ENCODE peak calls at places on chromosome 4, in ten cellular contexts. P is stimulated activated effector memory CD8-positive, alpha-beta T cell treated with anti-CD3 and anti-CD28 coated beads, Interleukin-12 subunit alpha, Interleukin-12 subunit beta, amount 100 ng/mL, for 72 hours; D is activated T-cell treated with anti-CD3 and anti-CD28 coated beads for 1 hour; L is HT-29; U is Daoy; C is sciatic nerve; W is NCI-H2171 treated with DMSO at 0.1 percent for 48 hours; S is AG08395; V is NCI-H2029; O is posterior vena cava. X is an unnamed sample.

GRCh38 chr4:143336828-143337599 is at the start of gene GAB1:
- DNase-seq in P (peak), D (no peak), L (peak), U (peak), C (peak), W (peak), S (peak), V (peak), O (peak), X (peak)

GRCh38 chr4:140448830-140449229 is 21.4 kb upstream of the CLGN start:
- DNase-seq in P (no peak), D (no peak), L (no peak), U (no peak), C (no peak), W (peak), S (no peak), V (peak), O (no peak), X (no peak)

GRCh38 chr4:135732448-135732847 is 1530.9 kb upstream of the PABPC4L start:
- DNase-seq in P (no peak), D (no peak), L (no peak), U (no peak), C (no peak), W (no peak), S (no peak), V (no peak), O (no peak), X (no peak)

GRCh38 chr4:15149842-15150592 is 147.7 kb downstream of the CPEB2 start:
- DNase-seq in P (no peak), D (no peak), L (peak), U (peak), C (peak), W (no peak), S (peak), V (peak), O (peak), X (peak)

GRCh38 chr4:90127706-90128345 is 632 bp downstream of the CCSER1 start:
- DNase-seq in P (no peak), D (no peak), L (no peak), U (peak), C (no peak), W (no peak), S (no peak), V (no peak), O (peak), X (no peak)

GRCh38 chr4:107629318-107629717 is 90.7 kb downstream of the PAPSS1 start:
- DNase-seq in P (no peak), D (no peak), L (no peak), U (no peak), C (no peak), W (no peak), S (no peak), V (no peak), O (no peak), X (no peak)

GRCh38 chr4:132513491-132513890 is 635.6 kb upstream of the PCDH10 start:
- DNase-seq in P (no peak), D (no peak), L (no peak), U (no peak), C (no peak), W (no peak), S (no peak), V (no peak), O (no peak), X (no peak)

GRCh38 chr4:74418063-74418670 is 26.8 kb upstream of the AREG start:
- DNase-seq in P (no peak), D (no peak), L (peak), U (peak), C (no peak), W (no peak), S (peak), V (no peak), O (no peak), X (peak)

GRCh38 chr4:67083496-67083895 is 461.8 kb downstream of the CENPC start:
- DNase-seq in P (no peak), D (no peak), L (no peak), U (no peak), C (no peak), W (no peak), S (no peak), V (no peak), O (no peak), X (no peak)

GRCh38 chr4:24507439-24507838 is 76.9 kb downstream of the DHX15 start:
- DNase-seq in P (no peak), D (no peak), L (no peak), U (no peak), C (no peak), W (no peak), S (no peak), V (no peak), O (no peak), X (no peak)

X was measured in HFFc6.